ENCODE peak calls at places on chromosomes 13 and 19, in six cellular contexts. W, S, H, G, X and I are unnamed samples.

GRCh38 chr13:43305416-43305815 is 282.0 kb downstream of the DNAJC15 start:
- DNase-seq in W (no peak), X (no peak), S (no peak), G (no peak), H (no peak), I (no peak)

GRCh38 chr19:37905936-37906867 is at the start of gene WDR87:
- DNase-seq in S (peak), W (peak), G (peak), H (no peak), X (peak), I (peak)

GRCh38 chr13:44004881-44005280 is 125.2 kb downstream of the LACC1 start:
- DNase-seq in H (no peak), G (no peak), S (no peak), W (no peak), X (no peak), I (no peak)

GRCh38 chr19:31946491-31946890 is 398.9 kb upstream of the ZNF507 start:
- DNase-seq in G (no peak), S (no peak), W (no peak), X (no peak), H (no peak), I (no peak)

GRCh38 chr19:13843104-13843921 is 33.6 kb upstream of the NANOS3 start:
- DNase-seq in W (no peak), H (no peak), S (no peak), X (no peak), G (no peak), I (no peak)

GRCh38 chr19:33906578-33907335 is 110.1 kb downstream of the KCTD15 start:
- DNase-seq in G (no peak), S (no peak), X (no peak), H (no peak), W (no peak), I (peak)

GRCh38 chr19:2982983-2983350 is 5.6 kb downstream of the TLE6 start:
- DNase-seq in X (no peak), H (no peak), G (no peak), S (no peak), W (peak), I (no peak)

GRCh38 chr19:46745521-46746280 is at the start of gene FKRP:
- DNase-seq in H (no peak), S (peak), W (no peak), X (peak), G (peak), I (no peak)

GRCh38 chr19:33754361-33754760 is 42.3 kb upstream of the KCTD15 start:
- DNase-seq in W (no peak), S (no peak), X (no peak), G (no peak), H (no peak), I (no peak)

GRCh38 chr19:16062789-16063188 is 13.5 kb upstream of the TPM4 start:
- DNase-seq in S (peak), W (peak), H (peak), G (peak), X (peak), I (peak)

GRCh38 chr13:75258159-75258782 is 223.7 kb downstream of the TBC1D4 start:
- DNase-seq in S (no peak), W (no peak), G (no peak), H (no peak), X (no peak), I (peak)

GRCh38 chr19:53424968-53425597 is 6.7 kb upstream of the ZNF761 start:
- DNase-seq in X (peak), G (peak), W (peak), S (peak), H (peak), I (peak)